ENCODE peak calls at places on chromosomes 16 and 17, in five cellular contexts. A is CD4-positive, alpha-beta memory T cell; U is testis; Z is Caco-2; N is A549. L is an unnamed sample. For H3K9me3, the result is how much of the 10 kb centered on the place peaks cover.

GRCh38 chr17:55433029-55433628 is 11.5 kb upstream of the MMD start:
- DNase-seq in A (no peak), U (no peak), Z (peak), N (peak), L (no peak)

GRCh38 chr17:44077595-44077909 is 7.0 kb downstream of the G6PC3 start:
- DNase-seq in A (no peak), U (no peak), Z (no peak), N (no peak), L (no peak)

GRCh38 chr17:62616993-62617893 is 10.2 kb upstream of the MRC2 start:
- DNase-seq in A (no peak), U (no peak), Z (no peak), N (no peak), L (peak)

GRCh38 chr16:11615756-11616447 is 29.2 kb upstream of the LITAF start:
- DNase-seq in A (no peak), U (no peak), Z (no peak), N (no peak), L (peak)

GRCh38 chr16:27822529-27823437 is 240.7 kb downstream of the GSG1L start:
- DNase-seq in A (no peak), U (no peak), Z (peak), N (no peak), L (no peak)

GRCh38 chr17:12546983-12547382 is 118.7 kb upstream of the MYOCD start:
- DNase-seq in A (no peak), U (no peak), Z (no peak), N (no peak), L (no peak)

GRCh38 chr17:4510615-4510941 is 11.9 kb downstream of the SPNS2 start:
- DNase-seq in A (no peak), U (no peak), Z (no peak), N (no peak), L (no peak)

GRCh38 chr17:33292184-33292980 is 713 bp downstream of the ASIC2 start:
- DNase-seq in A (no peak), U (peak), Z (peak), N (peak), L (peak)

GRCh38 chr16:10078541-10078949 is 103.7 kb downstream of the GRIN2A start:
- DNase-seq in A (no peak), U (no peak), Z (peak), N (no peak), L (peak)

GRCh38 chr17:31211352-31212012 is 85.6 kb downstream of the OMG start:
- DNase-seq in A (no peak), U (no peak), Z (no peak), N (no peak), L (no peak)

GRCh38 chr17:57025876-57026275 is 47.9 kb downstream of the SCPEP1 start:
- DNase-seq in A (no peak), U (no peak), Z (no peak), N (no peak), L (no peak)

GRCh38 chr16:50280932-50281331 is 14.6 kb downstream of the ADCY7 start:
- DNase-seq in A (no peak), U (no peak), Z (no peak), N (no peak), L (no peak)

GRCh38 chr17:7674934-7675333 is 12.4 kb downstream of the TP53 start:
- DNase-seq in A (no peak), U (no peak), Z (no peak), N (no peak), L (no peak)

GRCh38 chr17:48626470-48627241 is 498 bp upstream of the HOXB9 start:
- DNase-seq in A (no peak), U (no peak), Z (peak), N (peak), L (peak)

GRCh38 chr17:16371742-16372141 is 9.1 kb upstream of the UBB start:
- DNase-seq in A (no peak), U (no peak), Z (no peak), N (no peak), L (peak)

GRCh38 chr17:31310260-31310659 is 3.6 kb downstream of the EVI2B start:
- DNase-seq in A (peak), U (no peak), Z (no peak), N (no peak), L (no peak)

GRCh38 chr17:71975331-71975801 is 145.5 kb upstream of the SOX9 start:
- DNase-seq in A (no peak), U (peak), Z (no peak), N (no peak), L (peak)

GRCh38 chr17:39014044-39014794 is 47.0 kb upstream of the FBXO47 start:
- DNase-seq in A (no peak), U (no peak), Z (no peak), N (no peak), L (peak)

GRCh38 chr17:31470592-31470991 is 79.1 kb downstream of the RAB11FIP4 start:
- DNase-seq in A (no peak), U (no peak), Z (no peak), N (no peak), L (no peak)

GRCh38 chr16:87297918-87298631 is 19.1 kb downstream of the C16orf95 start:
- DNase-seq in A (no peak), U (peak), Z (peak), N (peak), L (no peak)

GRCh38 chr16:23334950-23335349 is 32.8 kb downstream of the SCNN1B start:
- DNase-seq in A (no peak), U (no peak), Z (no peak), N (no peak), L (no peak)

GRCh38 chr16:23333962-23334361 is 31.9 kb downstream of the SCNN1B start:
- DNase-seq in A (no peak), U (no peak), Z (no peak), N (no peak), L (no peak)

GRCh38 chr16:23337836-23338550 is 35.9 kb downstream of the SCNN1B start:
- DNase-seq in A (no peak), U (no peak), Z (no peak), N (no peak), L (no peak)

GRCh38 chr16:23333034-23333579 is 31.0 kb downstream of the SCNN1B start:
- DNase-seq in A (no peak), U (no peak), Z (no peak), N (no peak), L (no peak)

GRCh38 chr16:23334421-23334853 is 32.3 kb downstream of the SCNN1B start:
- DNase-seq in A (no peak), U (no peak), Z (no peak), N (no peak), L (no peak)
- H3K9me3 ChIP-seq in A (under half), U (under half), Z (under half), N (under half), L (under half)

GRCh38 chr16:35562919-35563318 is 2103.5 kb downstream of the TP53TG3F start:
- DNase-seq in A (no peak), U (no peak), Z (no peak), N (no peak), L (no peak)
- H3K9me3 ChIP-seq in A (under half), U (under half), Z (under half), N (under half), L (under half)

GRCh38 chr16:35691057-35691456 is 2231.6 kb downstream of the TP53TG3F start:
- DNase-seq in A (no peak), U (no peak), Z (no peak), N (no peak), L (no peak)

GRCh38 chr16:35687781-35688180 is 2228.4 kb downstream of the TP53TG3F start:
- DNase-seq in A (no peak), U (no peak), Z (no peak), N (no peak), L (no peak)

GRCh38 chr16:35689764-35690163 is 2230.4 kb downstream of the TP53TG3F start:
- DNase-seq in A (no peak), U (no peak), Z (no peak), N (no peak), L (no peak)

GRCh38 chr16:35690413-35690812 is 2231.0 kb downstream of the TP53TG3F start:
- DNase-seq in A (no peak), U (no peak), Z (no peak), N (no peak), L (no peak)

GRCh38 chr16:35692824-35693223 is 2233.4 kb downstream of the TP53TG3F start:
- DNase-seq in A (no peak), U (no peak), Z (no peak), N (no peak), L (no peak)
- H3K9me3 ChIP-seq in A (under half), U (under half), Z (under half), N (under half), L (under half)

DNA sequence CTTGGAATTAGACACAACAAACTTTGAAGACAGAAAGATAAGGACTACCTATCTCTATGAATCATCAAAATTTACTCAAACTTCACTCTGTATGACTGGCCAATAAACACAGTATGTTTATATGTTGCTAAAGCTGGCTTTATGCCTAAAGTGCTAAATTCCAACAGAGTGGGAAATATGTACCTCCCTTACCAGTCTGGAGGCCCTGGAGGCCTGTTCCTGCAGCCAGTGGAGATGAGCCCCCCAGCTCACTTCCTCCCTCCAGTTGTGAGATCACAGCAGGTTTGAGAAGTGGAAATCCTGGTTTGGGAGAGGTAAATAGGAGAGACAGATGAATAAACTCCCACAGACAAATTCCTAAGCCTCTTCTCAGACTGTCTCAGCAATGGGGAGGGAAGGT is 9.0 kb downstream of the ZNF23 start:
- DNase-seq in A (no peak), U (no peak), Z (no peak), N (no peak), L (no peak)
- H3K9me3 ChIP-seq in A (under half), U (under half), Z (under half), N (half or more), L (under half)

DNA sequence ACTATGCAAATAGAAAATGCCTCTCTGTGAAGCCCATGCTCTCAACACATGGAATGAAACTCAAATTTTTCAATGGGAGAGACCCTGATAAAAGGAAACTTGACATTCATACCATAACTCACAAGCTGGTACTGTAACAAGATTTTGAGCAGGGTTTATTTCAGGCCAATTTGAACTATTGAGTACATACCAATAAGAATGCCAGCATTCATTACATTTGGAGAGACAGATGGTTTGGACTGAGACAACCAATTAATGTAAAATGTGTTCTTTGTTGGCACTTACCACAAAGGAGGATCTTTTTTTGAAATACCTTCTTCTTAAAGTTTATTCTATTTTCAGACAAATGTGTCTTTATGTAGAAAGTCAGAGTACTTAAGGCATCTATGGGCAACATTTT is 1357.0 kb upstream of the GOT2 start:
- DNase-seq in A (no peak), U (no peak), Z (no peak), N (no peak), L (no peak)
- H3K9me3 ChIP-seq in A (under half), U (under half), Z (under half), N (under half), L (under half)

L was measured in fibroblast of lung.